ENCODE peak calls at places on chromosomes 11 and 22, in four cellular contexts. One of them, this sample, is unnamed.

GRCh38 chr11:117861151-117862018 is 15.1 kb downstream of the FXYD6 start:
- DNase-seq in lower lobe of right lung: no peak
- DNase-seq in hepatocyte: peak; percentile 53
- DNase-seq in sigmoid colon: peak; percentile 66
- DNase-seq in this sample: peak; percentile 95

GRCh38 chr22:41910050-41910598 is 4.8 kb downstream of the SHISA8 start:
- DNase-seq in lower lobe of right lung: no peak
- DNase-seq in hepatocyte: no peak
- DNase-seq in sigmoid colon: no peak
- DNase-seq in this sample: peak; percentile 98

GRCh38 chr11:79255965-79256364 is 184.9 kb downstream of the TENM4 start:
- DNase-seq in lower lobe of right lung: no peak
- DNase-seq in hepatocyte: no peak
- DNase-seq in sigmoid colon: no peak
- DNase-seq in this sample: no peak

GRCh38 chr22:25120761-25121212 is 78.9 kb upstream of the CRYBB3 start:
- DNase-seq in lower lobe of right lung: peak; percentile 72
- DNase-seq in hepatocyte: peak; percentile 64
- DNase-seq in sigmoid colon: no peak
- DNase-seq in this sample: no peak

GRCh38 chr11:122202951-122203456 is 87.0 kb upstream of the BLID start:
- DNase-seq in lower lobe of right lung: peak; percentile 65
- DNase-seq in hepatocyte: peak; percentile 78
- DNase-seq in sigmoid colon: peak; percentile 89
- DNase-seq in this sample: peak; percentile 81

GRCh38 chr11:128039140-128040021 is 548.0 kb downstream of the ETS1 start:
- DNase-seq in lower lobe of right lung: peak; percentile 82
- DNase-seq in hepatocyte: no peak
- DNase-seq in sigmoid colon: no peak
- DNase-seq in this sample: no peak

GRCh38 chr11:88886796-88887195 is 179.0 kb downstream of the GRM5 start:
- DNase-seq in lower lobe of right lung: no peak
- DNase-seq in hepatocyte: peak; percentile 21
- DNase-seq in sigmoid colon: no peak
- DNase-seq in this sample: peak; percentile 0

GRCh38 chr11:119671048-119671447 is 58.0 kb downstream of the NECTIN1 start:
- DNase-seq in lower lobe of right lung: no peak
- DNase-seq in hepatocyte: peak; percentile 69
- DNase-seq in sigmoid colon: peak; percentile 93
- DNase-seq in this sample: no peak

GRCh38 chr11:33598426-33599069 is 102.1 kb downstream of the C11orf91 start:
- DNase-seq in lower lobe of right lung: no peak
- DNase-seq in hepatocyte: no peak
- DNase-seq in sigmoid colon: no peak
- DNase-seq in this sample: peak; percentile 52

GRCh38 chr11:100730266-100730665 is 43.2 kb downstream of the ARHGAP42 start:
- DNase-seq in lower lobe of right lung: no peak
- DNase-seq in hepatocyte: no peak
- DNase-seq in sigmoid colon: no peak
- DNase-seq in this sample: no peak

GRCh38 chr11:61065955-61066638 is 36.2 kb upstream of the CD5 start:
- DNase-seq in lower lobe of right lung: no peak
- DNase-seq in hepatocyte: no peak
- DNase-seq in sigmoid colon: peak; percentile 48
- DNase-seq in this sample: no peak

GRCh38 chr11:83349371-83349770 is 63.2 kb upstream of the CCDC90B start:
- DNase-seq in lower lobe of right lung: no peak
- DNase-seq in hepatocyte: no peak
- DNase-seq in sigmoid colon: no peak
- DNase-seq in this sample: no peak

GRCh38 chr22:37518509-37519267 is 527 bp downstream of the CARD10 start:
- DNase-seq in lower lobe of right lung: no peak
- DNase-seq in hepatocyte: no peak
- DNase-seq in sigmoid colon: no peak
- DNase-seq in this sample: peak; percentile 87

GRCh38 chr11:6303657-6304056 is 16.6 kb downstream of the CAVIN3 start:
- DNase-seq in lower lobe of right lung: no peak
- DNase-seq in hepatocyte: no peak
- DNase-seq in sigmoid colon: no peak
- DNase-seq in this sample: no peak

GRCh38 chr11:61453702-61454101 is 23.8 kb downstream of the SDHAF2 start:
- DNase-seq in lower lobe of right lung: no peak
- DNase-seq in hepatocyte: no peak
- DNase-seq in sigmoid colon: no peak
- DNase-seq in this sample: no peak

GRCh38 chr11:69909561-69910518 is 90.6 kb upstream of the FGF3 start:
- DNase-seq in lower lobe of right lung: peak; percentile 34
- DNase-seq in hepatocyte: no peak
- DNase-seq in sigmoid colon: peak; percentile 64
- DNase-seq in this sample: peak; percentile 93

DNA sequence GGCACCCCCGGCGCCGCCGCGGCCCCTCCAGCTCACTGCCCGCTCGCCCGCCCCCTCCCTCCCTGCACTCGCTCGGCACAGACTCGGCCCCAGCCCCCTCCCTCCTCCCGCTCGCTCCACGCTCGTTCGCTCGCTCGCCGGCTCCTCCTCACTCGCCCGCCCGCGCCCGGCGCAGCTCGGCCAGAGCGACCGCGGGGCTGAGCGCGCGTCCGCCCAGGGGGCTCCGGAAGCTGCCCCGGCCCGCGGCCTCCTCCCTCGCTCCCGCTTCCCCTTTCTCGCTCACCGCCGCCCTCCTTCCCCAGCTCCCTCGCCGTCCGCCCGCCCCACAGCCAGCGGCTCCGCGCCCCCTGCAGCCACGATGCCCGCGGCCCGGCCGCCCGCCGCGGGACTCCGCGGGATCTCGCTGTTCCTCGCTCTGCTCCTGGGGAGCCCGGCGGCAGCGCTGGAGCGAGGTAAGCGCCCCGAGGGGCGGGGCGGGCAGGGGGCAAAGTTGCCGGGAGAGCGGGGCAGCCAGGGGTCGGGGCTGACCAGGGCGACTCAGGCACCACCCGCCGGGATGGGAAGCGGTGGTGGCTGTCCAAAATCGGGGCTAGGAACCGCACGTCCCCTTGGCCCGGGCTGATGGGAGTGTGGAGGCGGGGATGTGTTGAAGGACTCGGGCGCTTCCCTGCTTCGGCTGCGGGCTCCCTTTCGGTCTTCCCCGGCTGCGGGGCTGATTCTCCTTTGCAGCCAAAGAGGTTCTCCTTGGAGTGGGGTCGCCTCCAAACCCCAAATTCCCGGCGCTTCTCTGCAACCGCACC is at the start of gene SEZ6L:
- DNase-seq in lower lobe of right lung: peak; percentile 43
- DNase-seq in hepatocyte: peak; percentile 22
- DNase-seq in sigmoid colon: no peak
- DNase-seq in this sample: peak; percentile 87
- H3K4me3 ChIP-seq in lower lobe of right lung: peak within 1 kb of the TSS; percentile 40
- H3K4me3 ChIP-seq in hepatocyte: peak within 1 kb of the TSS; percentile 26
- H3K4me3 ChIP-seq in sigmoid colon: peak within 1 kb of the TSS; percentile 56
- H3K4me3 ChIP-seq in this sample: peak within 1 kb of the TSS; percentile 52

GRCh38 chr11:74253361-74253760 is 58.1 kb downstream of the P4HA3 start:
- DNase-seq in lower lobe of right lung: no peak
- DNase-seq in hepatocyte: no peak
- DNase-seq in sigmoid colon: no peak
- DNase-seq in this sample: no peak
- H3K36me3 ChIP-seq in lower lobe of right lung: peaks cover 67% of the 10 kb centered on the region
- H3K36me3 ChIP-seq in hepatocyte: no peaks in the 10 kb centered on the region
- H3K36me3 ChIP-seq in sigmoid colon: peaks cover 17% of the 10 kb centered on the region
- H3K36me3 ChIP-seq in this sample: peaks cover 6% of the 10 kb centered on the region

DNA sequence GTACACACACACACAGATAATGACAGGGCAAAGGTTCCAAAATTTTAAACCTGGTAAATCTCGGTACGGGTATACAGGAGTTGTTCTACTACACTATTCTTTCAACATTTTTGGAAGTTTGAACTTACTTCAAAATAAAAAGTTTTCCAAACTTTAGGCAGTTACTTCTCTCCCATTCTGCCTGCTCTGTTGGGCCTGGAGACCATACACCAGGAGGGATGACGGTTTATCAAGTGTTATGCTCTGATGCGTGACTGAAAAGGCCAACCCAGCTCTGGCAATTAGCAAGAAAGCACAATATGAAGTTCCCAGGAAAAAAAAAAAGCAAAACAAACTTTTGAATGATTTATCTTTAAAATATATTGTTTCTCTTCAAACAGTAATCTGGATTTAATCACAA is 969 bp downstream of the SERPIND1 start:
- DNase-seq in lower lobe of right lung: no peak
- DNase-seq in hepatocyte: no peak
- DNase-seq in sigmoid colon: no peak
- DNase-seq in this sample: no peak
- H3K4me3 ChIP-seq in lower lobe of right lung: no peak overlapping the region
- H3K4me3 ChIP-seq in hepatocyte: no peak overlapping the region
- H3K4me3 ChIP-seq in sigmoid colon: no peak overlapping the region
- H3K4me3 ChIP-seq in this sample: no peak overlapping the region

DNA sequence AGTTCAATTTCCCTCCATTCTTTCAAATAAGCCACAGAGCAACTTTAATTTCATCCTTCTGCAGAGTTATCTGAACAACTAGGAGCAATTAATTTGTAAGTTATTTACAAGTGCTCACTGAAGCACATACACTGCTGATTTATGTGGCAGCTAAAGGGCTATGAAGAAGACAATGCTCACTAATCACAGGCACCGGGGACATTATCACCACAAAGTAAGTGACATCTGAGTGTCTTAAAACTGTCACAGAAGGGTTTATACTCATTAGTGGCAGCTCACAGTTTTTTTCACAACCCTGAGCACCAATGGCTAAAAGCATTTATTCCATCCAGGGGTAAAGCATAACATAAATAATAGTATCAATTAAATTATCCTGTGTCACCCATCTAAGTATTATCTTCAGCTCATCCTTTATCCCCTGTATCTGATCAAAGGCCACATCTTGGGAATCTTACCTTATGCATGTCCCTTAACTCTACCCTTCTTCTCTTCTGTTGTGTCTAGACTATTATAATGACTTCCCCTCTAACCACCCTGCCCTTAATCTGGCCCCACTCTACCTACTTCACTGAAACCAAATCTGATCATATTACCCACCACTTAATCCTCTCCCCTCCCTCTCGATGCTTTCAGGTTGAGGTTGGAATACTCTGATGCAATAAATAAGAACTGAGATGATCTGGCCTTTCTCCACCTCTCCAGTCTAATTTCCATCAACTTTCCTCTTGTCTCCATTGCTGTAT is 252.8 kb downstream of the CASP12 start:
- DNase-seq in lower lobe of right lung: no peak
- DNase-seq in hepatocyte: no peak
- DNase-seq in sigmoid colon: no peak
- DNase-seq in this sample: no peak
- H3K36me3 ChIP-seq in lower lobe of right lung: no peaks in the 10 kb centered on the region
- H3K36me3 ChIP-seq in hepatocyte: no peaks in the 10 kb centered on the region
- H3K36me3 ChIP-seq in sigmoid colon: no peaks in the 10 kb centered on the region
- H3K36me3 ChIP-seq in this sample: no peaks in the 10 kb centered on the region

DNA sequence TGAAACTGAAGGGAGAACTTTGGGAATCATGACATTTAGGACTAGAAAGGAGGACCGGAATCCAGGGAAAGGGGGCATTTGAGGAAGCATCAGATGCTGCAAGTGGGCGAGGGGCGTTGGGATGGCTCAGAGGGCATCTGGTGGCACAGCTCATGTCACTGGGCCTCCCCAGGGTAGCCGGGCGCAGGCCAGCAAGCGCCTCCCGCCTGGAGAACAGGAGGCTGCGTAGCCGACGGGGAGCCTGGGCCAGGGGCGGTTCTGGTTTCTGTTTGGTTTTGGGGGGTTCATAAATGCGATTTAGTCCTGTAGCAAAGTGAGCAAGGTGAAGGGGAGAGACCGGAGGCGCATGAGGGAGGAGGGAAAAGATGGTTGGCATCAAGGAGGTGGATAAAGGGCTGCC is 443 bp upstream of the ST14 start:
- DNase-seq in lower lobe of right lung: no peak
- DNase-seq in hepatocyte: no peak
- DNase-seq in sigmoid colon: no peak
- DNase-seq in this sample: no peak
- H3K4me3 ChIP-seq in lower lobe of right lung: peak overlapping the region; percentile 59
- H3K4me3 ChIP-seq in hepatocyte: no peak overlapping the region
- H3K4me3 ChIP-seq in sigmoid colon: no peak overlapping the region
- H3K4me3 ChIP-seq in this sample: peak overlapping the region; percentile 48

GRCh38 chr22:44445731-44446130 is 52.3 kb downstream of the RTL6 start:
- DNase-seq in lower lobe of right lung: peak; percentile 9
- DNase-seq in hepatocyte: no peak
- DNase-seq in sigmoid colon: peak; percentile 32
- DNase-seq in this sample: peak; percentile 26

GRCh38 chr22:44445307-44445680 is 52.7 kb downstream of the RTL6 start:
- DNase-seq in lower lobe of right lung: peak; percentile 24
- DNase-seq in hepatocyte: no peak
- DNase-seq in sigmoid colon: peak; percentile 41
- DNase-seq in this sample: no peak

GRCh38 chr22:44444341-44445306 is 53.4 kb downstream of the RTL6 start:
- DNase-seq in lower lobe of right lung: no peak
- DNase-seq in hepatocyte: no peak
- DNase-seq in sigmoid colon: peak; percentile 44
- DNase-seq in this sample: peak; percentile 90

GRCh38 chr22:44448271-44448780 is 49.7 kb downstream of the RTL6 start:
- DNase-seq in lower lobe of right lung: no peak
- DNase-seq in hepatocyte: peak; percentile 73
- DNase-seq in sigmoid colon: peak; percentile 91
- DNase-seq in this sample: peak; percentile 32

GRCh38 chr22:44446483-44446882 is 51.5 kb downstream of the RTL6 start:
- DNase-seq in lower lobe of right lung: no peak
- DNase-seq in hepatocyte: no peak
- DNase-seq in sigmoid colon: no peak
- DNase-seq in this sample: peak; percentile 15
- H3K36me3 ChIP-seq in lower lobe of right lung: no peaks in the 10 kb centered on the region
- H3K36me3 ChIP-seq in hepatocyte: no peaks in the 10 kb centered on the region
- H3K36me3 ChIP-seq in sigmoid colon: no peaks in the 10 kb centered on the region
- H3K36me3 ChIP-seq in this sample: no peaks in the 10 kb centered on the region

DNA sequence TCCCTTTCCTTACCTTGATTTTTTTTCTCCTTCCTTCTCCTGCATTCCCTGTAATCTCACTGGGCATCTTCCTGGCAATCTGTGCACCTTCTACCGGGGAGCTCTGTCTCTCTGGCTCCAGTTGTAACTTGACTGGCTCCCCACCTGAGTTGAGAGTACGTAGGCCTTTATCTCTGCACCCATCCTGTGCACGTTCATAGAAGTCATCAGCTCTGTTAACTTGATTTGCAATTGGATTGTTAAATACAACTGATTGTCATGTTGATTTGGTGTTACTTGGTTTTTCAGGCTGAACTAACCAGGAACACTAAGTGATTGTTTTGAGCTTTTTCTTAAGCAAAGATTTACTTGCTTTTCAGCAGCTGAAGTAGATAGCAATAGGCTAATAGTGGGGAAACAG is 11.8 kb downstream of the SWAP70 start:
- DNase-seq in lower lobe of right lung: no peak
- DNase-seq in hepatocyte: no peak
- DNase-seq in sigmoid colon: no peak
- DNase-seq in this sample: no peak
- H3K4me3 ChIP-seq in lower lobe of right lung: no peak overlapping the region
- H3K4me3 ChIP-seq in hepatocyte: no peak overlapping the region
- H3K4me3 ChIP-seq in sigmoid colon: no peak overlapping the region
- H3K4me3 ChIP-seq in this sample: peak overlapping the region; percentile 5

GRCh38 chr11:63598556-63598955 is 15.7 kb downstream of the PLAAT3 start:
- DNase-seq in lower lobe of right lung: no peak
- DNase-seq in hepatocyte: no peak
- DNase-seq in sigmoid colon: no peak
- DNase-seq in this sample: no peak

GRCh38 chr11:63595296-63595695 is 18.9 kb downstream of the PLAAT3 start:
- DNase-seq in lower lobe of right lung: no peak
- DNase-seq in hepatocyte: no peak
- DNase-seq in sigmoid colon: no peak
- DNase-seq in this sample: no peak

GRCh38 chr11:63589000-63589399 is 25.2 kb downstream of the PLAAT3 start:
- DNase-seq in lower lobe of right lung: no peak
- DNase-seq in hepatocyte: no peak
- DNase-seq in sigmoid colon: peak; percentile 37
- DNase-seq in this sample: no peak

GRCh38 chr11:63590024-63590788 is 24.0 kb downstream of the PLAAT3 start:
- DNase-seq in lower lobe of right lung: no peak
- DNase-seq in hepatocyte: no peak
- DNase-seq in sigmoid colon: peak; percentile 35
- DNase-seq in this sample: no peak

GRCh38 chr11:63592975-63593395 is 21.2 kb downstream of the PLAAT3 start:
- DNase-seq in lower lobe of right lung: no peak
- DNase-seq in hepatocyte: no peak
- DNase-seq in sigmoid colon: no peak
- DNase-seq in this sample: peak; percentile 70
- H3K36me3 ChIP-seq in lower lobe of right lung: peaks cover 84% of the 10 kb centered on the region
- H3K36me3 ChIP-seq in hepatocyte: no peaks in the 10 kb centered on the region
- H3K36me3 ChIP-seq in sigmoid colon: peaks cover 9% of the 10 kb centered on the region
- H3K36me3 ChIP-seq in this sample: peaks cover 36% of the 10 kb centered on the region

This sample was measured in H7.